ENCODE peak calls at places on chromosomes 2 and 18, in five cellular contexts. P is brain microvascular endothelial cell, O is endothelial cell of umbilical vein, D is PC-3, L is prostate gland. N is an unnamed sample.

GRCh38 chr2:19474128-19474527 is 115.7 kb upstream of the OSR1 start:
- DNase-seq in P (no peak), D (peak; percentile 60), O (no peak), L (peak; percentile 76), N (peak; percentile 39)

GRCh38 chr2:26245810-26246209 is 1.1 kb downstream of the HADHB start:
- DNase-seq in P (no peak), L (no peak), D (peak; percentile 26), O (peak; percentile 27), N (no peak)

GRCh38 chr2:52818958-52819357 is 948.6 kb upstream of the CHAC2 start:
- DNase-seq in D (no peak), L (no peak), P (no peak), O (no peak), N (no peak)

GRCh38 chr18:37383789-37384151 is 181.8 kb downstream of the CELF4 start:
- DNase-seq in D (no peak), P (no peak), L (no peak), O (no peak), N (no peak)

GRCh38 chr2:239240480-239240881 is 160.3 kb downstream of the HDAC4 start:
- DNase-seq in O (no peak), L (no peak), P (no peak), D (no peak), N (no peak)

GRCh38 chr2:41294331-41294730 is 753.5 kb upstream of the PKDCC start:
- DNase-seq in P (peak; percentile 56), L (no peak), O (no peak), D (no peak), N (no peak)

GRCh38 chr2:107694667-107695066 is 132.0 kb upstream of the RGPD4 start:
- DNase-seq in P (no peak), D (no peak), O (no peak), L (no peak), N (no peak)

GRCh38 chr2:225614915-225615314 is 215.4 kb downstream of the NYAP2 start:
- DNase-seq in L (no peak), D (peak; percentile 5), O (no peak), P (no peak), N (no peak)

GRCh38 chr2:3300224-3300623 is 77.4 kb downstream of the EIPR1 start:
- DNase-seq in P (no peak), L (no peak), D (no peak), O (no peak), N (no peak)

GRCh38 chr2:110743600-110743999 is 11.2 kb downstream of the ACOXL start:
- DNase-seq in P (no peak), L (no peak), O (no peak), D (no peak), N (no peak)

GRCh38 chr2:174836345-174836999 is 72.2 kb upstream of the CHRNA1 start:
- DNase-seq in L (no peak), O (peak; percentile 80), D (peak; percentile 91), P (peak; percentile 94), N (peak; percentile 90)

GRCh38 chr2:29829841-29830240 is 91.5 kb downstream of the ALK start:
- DNase-seq in P (no peak), L (no peak), O (no peak), D (no peak), N (no peak)

GRCh38 chr18:331231-331771 is 63.5 kb upstream of the THOC1 start:
- DNase-seq in P (peak; percentile 44), O (no peak), L (no peak), D (no peak), N (no peak)

GRCh38 chr2:151200844-151201243 is 60.8 kb downstream of the RBM43 start:
- DNase-seq in O (no peak), L (no peak), P (no peak), D (no peak), N (no peak)

DNA sequence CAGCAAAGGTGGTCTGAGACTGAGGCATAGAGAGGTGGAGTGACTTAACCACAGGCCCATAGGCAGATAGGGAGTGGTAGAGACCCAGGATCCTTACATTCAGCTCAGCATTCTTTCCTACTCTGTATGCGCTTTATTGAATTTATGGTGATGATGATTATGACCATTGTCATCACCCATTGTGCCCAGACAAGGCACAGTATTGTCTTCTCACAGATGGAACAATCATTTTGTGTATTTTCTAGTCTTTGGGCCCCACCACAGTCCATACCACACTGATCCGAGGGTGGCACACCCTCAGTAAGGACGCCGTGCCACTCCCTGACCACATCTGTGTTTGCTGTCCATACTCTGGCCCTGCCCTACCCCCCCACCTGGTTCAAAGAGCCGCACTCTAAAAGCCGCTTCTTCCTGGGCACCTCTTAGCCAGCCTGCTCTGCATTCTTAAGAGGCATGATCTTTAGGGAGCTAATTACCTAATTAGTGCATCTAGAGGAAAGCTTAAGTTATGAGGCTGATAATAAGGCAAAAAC is 179.6 kb upstream of the SMAD2 start:
- DNase-seq in D (peak; percentile 6), P (no peak), L (no peak), O (no peak), N (no peak)
- TF ChIP-seq CTCF in D (no peak), P (no peak), L (no peak), O (no peak), N (no peak)

DNA sequence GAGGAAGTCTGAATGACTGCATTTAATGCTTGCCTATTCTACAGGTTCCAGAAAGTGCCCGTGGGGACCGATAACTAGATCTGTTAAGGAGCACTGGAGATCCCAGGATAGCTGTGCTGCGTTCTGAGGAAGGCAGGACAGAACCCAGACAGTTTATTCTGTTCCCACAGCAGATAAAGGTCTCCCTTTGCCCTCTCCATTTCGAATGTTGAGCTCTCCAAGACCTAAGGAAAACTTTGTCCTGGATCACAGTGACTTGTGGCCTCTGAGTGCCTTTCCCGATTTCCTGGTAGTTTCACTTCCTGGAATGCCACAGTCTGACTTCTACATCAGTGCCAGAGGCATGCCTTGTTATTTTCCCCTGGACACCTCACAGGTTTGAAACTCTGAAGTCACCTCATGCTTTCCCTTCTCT is 50.1 kb upstream of the ZFP36L2 start:
- DNase-seq in P (no peak), L (no peak), O (no peak), D (peak; percentile 13), N (peak; percentile 12)
- H3K4me3 ChIP-seq in P (no peak overlapping the region), L (no peak overlapping the region), O (no peak overlapping the region), D (no peak overlapping the region), N (no peak overlapping the region)

GRCh38 chr2:27307545-27308358 is 493 bp downstream of the UCN start:
- DNase-seq in D (no peak), L (no peak), P (no peak), O (no peak), N (no peak)
- H3K27me3 ChIP-seq in D (no peaks in the 10 kb centered on the region), L (peaks cover 3% of the 10 kb centered on the region), P (peaks cover 37% of the 10 kb centered on the region), O (peaks cover 25% of the 10 kb centered on the region), N (peaks cover 24% of the 10 kb centered on the region)

GRCh38 chr18:36372902-36373301 is 75.4 kb downstream of the FHOD3 start:
- DNase-seq in P (peak; percentile 84), D (peak; percentile 40), O (no peak), L (no peak), N (peak; percentile 83)
- TF ChIP-seq CTCF in P (peak; percentile 64), D (peak; percentile 25), O (no peak), L (no peak), N (peak; percentile 50)

DNA sequence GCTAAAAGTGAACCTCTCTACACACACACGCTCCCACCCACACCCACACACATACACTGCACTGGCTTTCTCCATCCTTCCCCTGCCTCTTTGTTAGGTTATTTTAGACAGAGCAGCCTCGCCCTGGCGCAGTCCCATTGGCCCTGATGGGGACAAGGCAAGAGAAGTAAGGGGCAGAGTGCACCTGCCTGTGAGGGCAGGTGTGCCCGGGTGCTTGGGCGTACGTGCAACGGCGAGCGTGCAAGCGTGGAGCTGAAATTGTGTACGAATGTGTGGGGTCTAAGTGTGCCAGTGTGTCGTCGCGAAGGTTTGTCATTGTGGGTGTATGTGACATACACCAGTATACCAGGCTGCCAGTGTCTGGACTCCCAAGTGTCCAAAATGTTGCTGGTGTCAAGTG is 514 bp downstream of the LRATD1 start:
- DNase-seq in P (no peak), L (peak; percentile 20), O (no peak), D (peak; percentile 33), N (no peak)
- H3K4me3 ChIP-seq in P (peak overlapping the region; percentile 53), L (peak overlapping the region; percentile 56), O (no peak overlapping the region), D (peak overlapping the region; percentile 91), N (peak overlapping the region; percentile 82)

GRCh38 chr2:168639024-168639423 is 163.4 kb upstream of the NOSTRIN start:
- DNase-seq in O (no peak), D (no peak), P (no peak), L (no peak), N (no peak)
- H3K27me3 ChIP-seq in O (no peaks in the 10 kb centered on the region), D (no peaks in the 10 kb centered on the region), P (no peaks in the 10 kb centered on the region), L (no peaks in the 10 kb centered on the region), N (no peaks in the 10 kb centered on the region)

DNA sequence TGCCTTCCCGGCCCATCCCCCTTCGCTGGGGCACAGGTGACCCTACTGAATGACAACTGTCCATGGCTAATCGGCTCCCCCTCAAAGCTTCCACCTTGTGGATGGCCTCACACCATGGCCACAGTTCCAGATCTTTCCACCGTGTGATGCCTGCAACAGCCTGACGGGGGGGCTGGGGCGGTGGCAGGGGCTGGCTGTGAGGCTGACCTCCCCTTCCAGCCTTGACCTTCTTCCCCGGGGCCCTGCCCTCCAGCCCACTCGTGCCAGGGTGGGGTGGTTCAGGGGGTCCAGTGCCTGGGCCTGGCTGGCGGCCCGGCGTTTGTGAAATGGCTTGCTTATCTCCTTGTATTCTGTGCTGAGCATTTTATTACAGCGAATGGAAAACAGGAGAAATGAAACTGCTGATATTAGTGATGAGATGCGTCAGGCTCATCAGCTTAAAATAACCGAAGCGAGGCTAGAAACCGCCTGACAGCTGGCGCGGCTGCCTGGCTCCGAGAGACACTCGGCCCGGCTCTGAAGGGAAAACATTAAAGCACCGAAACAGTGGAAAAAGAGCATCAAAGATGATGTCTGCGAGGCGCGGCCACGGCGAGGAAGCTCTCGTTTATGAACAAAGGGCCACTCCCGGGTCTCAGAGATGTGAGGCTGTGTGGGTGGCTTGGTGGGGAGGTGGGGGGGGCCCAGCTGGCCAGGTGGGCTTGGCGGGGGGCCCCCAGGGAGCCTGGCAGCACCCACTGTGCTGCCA is 916 bp upstream of the PDCD1 start:
- DNase-seq in L (no peak), O (no peak), D (no peak), P (no peak), N (no peak)
- TF ChIP-seq CTCF in L (no peak), O (peak; percentile 37), D (peak; percentile 41), P (peak; percentile 48), N (peak; percentile 23)

DNA sequence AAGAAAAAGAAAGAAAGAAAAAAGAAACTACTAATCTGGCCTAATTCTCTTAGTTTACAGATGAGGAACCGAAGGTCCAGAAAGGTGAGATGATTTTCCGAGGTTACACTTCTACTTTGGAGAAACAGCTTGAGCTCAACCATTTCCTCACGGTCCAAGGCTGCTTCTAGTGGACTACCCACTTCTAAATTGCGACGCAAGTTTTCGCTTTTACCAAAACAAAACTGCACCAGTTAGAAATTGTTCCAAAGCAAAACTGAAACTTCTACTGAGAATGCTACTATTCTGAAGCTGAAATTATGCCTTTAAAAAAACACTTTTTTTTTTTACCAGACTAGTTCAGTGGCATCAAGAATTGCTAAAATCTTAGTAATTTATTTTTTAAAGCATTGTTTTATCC is 101.6 kb downstream of the INO80D start:
- DNase-seq in P (no peak), O (no peak), L (no peak), D (no peak), N (no peak)
- H3K4me3 ChIP-seq in P (no peak overlapping the region), O (no peak overlapping the region), L (no peak overlapping the region), D (no peak overlapping the region), N (no peak overlapping the region)

GRCh38 chr2:144512421-144513272 is 7.3 kb downstream of the ZEB2 start:
- DNase-seq in L (no peak), O (peak; percentile 34), P (no peak), D (no peak), N (no peak)
- H3K27me3 ChIP-seq in L (peaks cover 7% of the 10 kb centered on the region), O (no peaks in the 10 kb centered on the region), P (no peaks in the 10 kb centered on the region), D (peaks cover 5% of the 10 kb centered on the region), N (peaks cover 63% of the 10 kb centered on the region)